ENCODE peak calls at places on chromosomes 5 and 9, in six cellular contexts. O, C, U, A, H and T are unnamed samples.

GRCh38 chr9:69190086-69190865 is 16.2 kb downstream of the TJP2 start:
- DNase-seq in O (no peak), C (no peak), U (no peak), A (no peak), H (no peak), T (peak; percentile 54)

GRCh38 chr5:54249210-54250028 is 61.0 kb downstream of the ARL15 start:
- DNase-seq in O (peak; percentile 41), C (peak; percentile 20), U (no peak), A (no peak), H (no peak), T (no peak)

GRCh38 chr5:68272289-68272688 is 56.7 kb downstream of the PIK3R1 start:
- DNase-seq in O (peak; percentile 17), C (peak; percentile 24), U (no peak), A (no peak), H (no peak), T (no peak)

GRCh38 chr5:123304777-123305316 is 118.4 kb downstream of the CEP120 start:
- DNase-seq in O (no peak), C (no peak), U (no peak), A (no peak), H (no peak), T (no peak)

GRCh38 chr9:95505072-95505471 is 11.7 kb downstream of the PTCH1 start:
- DNase-seq in O (no peak), C (peak; percentile 25), U (no peak), A (no peak), H (no peak), T (peak; percentile 11)

GRCh38 chr5:179139111-179139935 is 79.2 kb downstream of the ZNF354C start:
- DNase-seq in O (no peak), C (no peak), U (no peak), A (no peak), H (no peak), T (no peak)

GRCh38 chr5:73673161-73673591 is 47.2 kb downstream of the ARHGEF28 start:
- DNase-seq in O (peak; percentile 90), C (peak; percentile 90), U (no peak), A (no peak), H (no peak), T (peak; percentile 61)

GRCh38 chr9:28801144-28801799 is 1228.0 kb upstream of the C9orf72 start:
- DNase-seq in O (no peak), C (no peak), U (no peak), A (no peak), H (no peak), T (peak; percentile 55)

GRCh38 chr9:118809160-118809625 is 560.0 kb downstream of the BRINP1 start:
- DNase-seq in O (no peak), C (no peak), U (no peak), A (peak; percentile 79), H (peak; percentile 10), T (no peak)

GRCh38 chr5:6365977-6366590 is 12.3 kb downstream of the MED10 start:
- DNase-seq in O (no peak), C (no peak), U (no peak), A (peak; percentile 19), H (no peak), T (no peak)

GRCh38 chr5:95358858-95359257 is 32.3 kb upstream of the FAM81B start:
- DNase-seq in O (no peak), C (no peak), U (no peak), A (no peak), H (no peak), T (no peak)

GRCh38 chr9:111559000-111559610 is 34.1 kb downstream of the ZNF483 start:
- DNase-seq in O (peak; percentile 69), C (no peak), U (no peak), A (no peak), H (no peak), T (no peak)

GRCh38 chr5:170216262-170216864 is 16.4 kb upstream of the C5orf58 start:
- DNase-seq in O (peak; percentile 36), C (peak; percentile 68), U (no peak), A (no peak), H (no peak), T (peak; percentile 41)
- H4K8ac ChIP-seq in O (no peak overlapping the region), C (no peak overlapping the region), U (no peak overlapping the region), A (no peak overlapping the region), H (no peak overlapping the region), T (no peak overlapping the region)

GRCh38 chr5:52521236-52521635 is 266.5 kb upstream of the ITGA1 start:
- DNase-seq in O (no peak), C (no peak), U (no peak), A (no peak), H (no peak), T (no peak)
- H4K91ac ChIP-seq in O (no peak overlapping the region), C (no peak overlapping the region), U (no peak overlapping the region), A (no peak overlapping the region), H (no peak overlapping the region), T (no peak overlapping the region)

GRCh38 chr5:175131432-175131831 is 312.6 kb downstream of the DRD1 start:
- DNase-seq in O (no peak), C (no peak), U (no peak), A (peak; percentile 56), H (peak; percentile 33), T (peak; percentile 27)
- H4K8ac ChIP-seq in O (no peak overlapping the region), C (no peak overlapping the region), U (no peak overlapping the region), A (no peak overlapping the region), H (no peak overlapping the region), T (no peak overlapping the region)

GRCh38 chr5:79273341-79273740 is 37.4 kb downstream of the JMY start:
- DNase-seq in O (no peak), C (no peak), U (no peak), A (no peak), H (no peak), T (no peak)
- H4K91ac ChIP-seq in O (no peak overlapping the region), C (no peak overlapping the region), U (no peak overlapping the region), A (no peak overlapping the region), H (no peak overlapping the region), T (no peak overlapping the region)

GRCh38 chr5:75510417-75510835 is 1.0 kb downstream of the CERT1 start:
- DNase-seq in O (peak; percentile 28), C (peak; percentile 55), U (no peak), A (no peak), H (no peak), T (peak; percentile 55)

GRCh38 chr5:75509956-75510355 is 1.5 kb downstream of the CERT1 start:
- DNase-seq in O (peak; percentile 60), C (peak; percentile 82), U (no peak), A (no peak), H (no peak), T (no peak)

GRCh38 chr5:75512383-75513074 is 838 bp downstream of the POLK start:
- DNase-seq in O (peak; percentile 1), C (no peak), U (no peak), A (no peak), H (no peak), T (no peak)

GRCh38 chr5:75511435-75512382 is at the start of the genes CERT1 and POLK:
- DNase-seq in O (peak; percentile 98), C (peak; percentile 99), U (peak; percentile 96), A (peak; percentile 99), H (peak; percentile 90), T (peak; percentile 95)

GRCh38 chr5:75510836-75511434 is 494 bp downstream of the CERT1 start:
- DNase-seq in O (peak; percentile 15), C (no peak), U (peak; percentile 23), A (peak; percentile 43), H (no peak), T (peak; percentile 44)
- H4K8ac ChIP-seq in O (peak overlapping the region; percentile 58), C (peak overlapping the region; percentile 85), U (no peak overlapping the region), A (no peak overlapping the region), H (peak overlapping the region; percentile 94), T (peak overlapping the region; percentile 79)

GRCh38 chr9:38746303-38746702 is 26.4 kb upstream of the FAM240B start:
- DNase-seq in O (no peak), C (no peak), U (no peak), A (no peak), H (no peak), T (no peak)

GRCh38 chr9:38744484-38744883 is 24.6 kb upstream of the FAM240B start:
- DNase-seq in O (no peak), C (no peak), U (no peak), A (no peak), H (no peak), T (no peak)
- H4K91ac ChIP-seq in O (no peak overlapping the region), C (no peak overlapping the region), U (no peak overlapping the region), A (no peak overlapping the region), H (no peak overlapping the region), T (no peak overlapping the region)

GRCh38 chr9:6672118-6672517 is 26.6 kb upstream of the GLDC start:
- DNase-seq in O (no peak), C (no peak), U (no peak), A (no peak), H (no peak), T (no peak)

GRCh38 chr9:6677803-6678202 is 32.3 kb upstream of the GLDC start:
- DNase-seq in O (no peak), C (no peak), U (no peak), A (no peak), H (no peak), T (no peak)

GRCh38 chr9:6675268-6675667 is 29.7 kb upstream of the GLDC start:
- DNase-seq in O (no peak), C (no peak), U (no peak), A (no peak), H (no peak), T (no peak)

GRCh38 chr9:6673326-6674025 is 27.9 kb upstream of the GLDC start:
- DNase-seq in O (no peak), C (no peak), U (no peak), A (no peak), H (no peak), T (no peak)

DNA sequence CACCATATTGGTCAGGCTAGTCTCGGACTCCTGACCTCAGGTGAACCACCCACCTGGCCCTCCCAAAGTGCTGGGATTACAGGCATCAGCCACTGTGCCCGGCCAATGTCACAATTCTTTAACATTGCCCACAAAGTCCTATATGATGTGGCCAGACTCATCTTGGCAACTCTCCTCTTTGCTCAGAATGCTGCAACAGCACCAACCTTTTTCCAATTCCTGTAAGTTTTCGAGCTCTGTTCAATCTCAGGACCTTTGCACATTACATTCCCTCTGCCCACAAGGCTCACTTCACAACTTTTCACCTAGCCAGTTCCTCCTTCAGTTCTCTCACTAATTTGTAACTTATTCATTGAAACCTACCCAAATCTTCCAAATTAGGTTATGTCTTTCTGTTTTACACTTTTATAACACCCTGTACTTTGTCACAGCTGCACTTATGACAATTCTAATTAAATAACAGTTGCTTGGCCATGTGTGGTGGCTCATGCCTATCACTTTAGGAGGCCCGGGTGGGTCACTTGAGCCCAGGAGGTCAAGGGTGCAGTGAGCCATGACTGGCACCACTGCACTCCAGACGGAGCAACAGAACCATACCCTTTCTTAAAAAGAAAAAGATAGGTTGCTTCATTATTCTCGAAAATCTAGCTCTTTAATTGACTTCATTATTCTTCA is 30.9 kb upstream of the GLDC start:
- DNase-seq in O (no peak), C (no peak), U (no peak), A (no peak), H (no peak), T (no peak)
- H4K8ac ChIP-seq in O (no peak overlapping the region), C (no peak overlapping the region), U (no peak overlapping the region), A (no peak overlapping the region), H (no peak overlapping the region), T (no peak overlapping the region)

DNA sequence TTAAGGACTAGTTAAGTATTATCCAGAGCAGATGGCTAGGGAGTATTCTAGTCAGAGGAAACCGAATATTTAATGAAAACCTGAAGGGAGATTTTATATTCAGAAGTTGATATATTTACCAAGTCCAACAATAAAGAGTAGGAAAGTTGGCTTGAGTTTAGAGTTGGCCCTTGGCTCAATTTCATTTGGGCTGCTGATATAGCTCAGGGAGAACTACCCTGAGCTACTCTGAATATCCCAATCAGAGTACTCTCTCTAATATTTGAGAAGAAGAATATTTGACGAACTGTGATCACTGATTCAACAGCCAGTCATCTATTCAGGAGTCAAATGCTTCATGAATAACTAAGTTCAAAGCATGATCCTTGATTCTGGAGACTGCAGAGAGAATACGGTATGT is 34.5 kb downstream of the TBCA start:
- DNase-seq in O (no peak), C (no peak), U (no peak), A (no peak), H (no peak), T (no peak)
- H4K91ac ChIP-seq in O (no peak overlapping the region), C (no peak overlapping the region), U (no peak overlapping the region), A (no peak overlapping the region), H (no peak overlapping the region), T (no peak overlapping the region)